ENCODE peak calls at places on chromosome 13, in eight cellular contexts. L is NCI-H1092 treated with DMSO at 0.1 percent for 48 hours; K is amniotic stem cell; S is stimulated activated CD8-positive, alpha-beta memory T cell treated with anti-CD3 and anti-CD28 coated beads, Interleukin-4, amount 100 ng/mL, for 1 hour; N is putamen; B is PC-3; A is stimulated activated CD4-positive, alpha-beta T cell treated with anti-CD3 and anti-CD28 coated beads, Interleukin-12 subunit alpha, Interleukin-12 subunit beta, amount 100 ng/mL, for 48 hours; H is left ventricle myocardium superior. Y is an unnamed sample.

GRCh38 chr13:20116213-20116612 is 44.6 kb downstream of the GJA3 start:
- DNase-seq in N (no peak), B (no peak), S (no peak), A (no peak), K (no peak), L (no peak), H (no peak), Y (no peak)

GRCh38 chr13:35978607-35979316 is 152.4 kb downstream of the DCLK1 start:
- DNase-seq in S (no peak), B (peak; percentile 72), L (peak; percentile 44), H (no peak), N (peak; percentile 48), K (no peak), A (no peak), Y (peak; percentile 46)

GRCh38 chr13:67520886-67521285 is 290.8 kb upstream of the PCDH9 start:
- DNase-seq in A (no peak), H (no peak), L (no peak), N (no peak), K (no peak), B (no peak), S (no peak), Y (no peak)

GRCh38 chr13:59360108-59360507 is 803.6 kb downstream of the DIAPH3 start:
- DNase-seq in K (no peak), L (no peak), A (no peak), S (no peak), H (no peak), N (no peak), B (no peak), Y (peak; percentile 5)

GRCh38 chr13:23440821-23441608 is 7.5 kb upstream of the SACS start:
- DNase-seq in B (peak; percentile 71), N (no peak), A (no peak), K (no peak), H (peak; percentile 50), L (no peak), S (no peak), Y (no peak)

GRCh38 chr13:97386832-97387486 is 47.0 kb upstream of the RAP2A start:
- DNase-seq in N (no peak), S (no peak), H (no peak), B (no peak), A (no peak), L (no peak), K (no peak), Y (peak; percentile 51)

GRCh38 chr13:20828540-20829364 is 55.0 kb upstream of the EEF1AKMT1 start:
- DNase-seq in A (no peak), B (peak; percentile 75), K (peak; percentile 46), L (peak; percentile 48), S (no peak), N (peak; percentile 44), H (no peak), Y (peak; percentile 63)

GRCh38 chr13:71499235-71499634 is 367.8 kb downstream of the DACH1 start:
- DNase-seq in L (no peak), H (no peak), N (no peak), A (no peak), S (no peak), K (no peak), B (no peak), Y (no peak)

GRCh38 chr13:66068683-66069082 is 1161.5 kb downstream of the PCDH9 start:
- DNase-seq in L (no peak), K (no peak), B (no peak), H (no peak), A (no peak), S (no peak), N (no peak), Y (no peak)

GRCh38 chr13:93472897-93473296 is 246.3 kb downstream of the GPC6 start:
- DNase-seq in L (no peak), B (no peak), H (no peak), S (no peak), K (no peak), A (no peak), N (no peak), Y (no peak)

GRCh38 chr13:102707465-102707864 is 12.6 kb upstream of the METTL21C start:
- DNase-seq in B (peak; percentile 84), L (peak; percentile 72), S (no peak), A (no peak), N (peak; percentile 16), K (peak; percentile 62), H (no peak), Y (peak; percentile 16)

GRCh38 chr13:40217675-40218074 is 448.8 kb downstream of the FOXO1 start:
- DNase-seq in A (no peak), N (no peak), B (no peak), H (no peak), L (no peak), K (no peak), S (no peak), Y (no peak)

GRCh38 chr13:82713681-82714405 is 1168.4 kb downstream of the SLITRK1 start:
- DNase-seq in B (peak; percentile 28), L (no peak), H (no peak), N (no peak), K (no peak), A (no peak), S (no peak), Y (no peak)

GRCh38 chr13:40401911-40402776 is 264.3 kb downstream of the FOXO1 start:
- DNase-seq in K (no peak), A (no peak), L (no peak), H (peak; percentile 96), B (peak; percentile 89), S (no peak), N (peak; percentile 66), Y (peak; percentile 77)